ENCODE peak calls at places on chromosomes 4 and X, in six cellular contexts. W is transverse colon, L is suprapubic skin, A is H1, J is tibial nerve, G is ovary. K is an unnamed sample.

GRCh38 chrX:13827693-13828092 is 10.8 kb upstream of the GPM6B start:
- DNase-seq in W (no peak), L (no peak), A (no peak), J (no peak), G (no peak), K (no peak)

GRCh38 chrX:69285881-69286545 is 120.8 kb upstream of the PJA1 start:
- DNase-seq in W (peak), L (peak), A (no peak), J (peak), G (peak), K (peak)

GRCh38 chr4:155822572-155822971 is 43.5 kb downstream of the ASIC5 start:
- DNase-seq in W (no peak), L (no peak), A (no peak), J (no peak), G (no peak), K (no peak)

GRCh38 chrX:48966796-48967579 is 4.7 kb downstream of the KCND1 start:
- DNase-seq in W (no peak), L (no peak), A (no peak), J (no peak), G (no peak), K (no peak)

GRCh38 chrX:71103110-71103983 is 3.2 kb downstream of the CXorf65 start:
- DNase-seq in W (peak), L (no peak), A (peak), J (no peak), G (no peak), K (peak)

GRCh38 chr4:188025476-188025875 is 29.9 kb downstream of the ZFP42 start:
- DNase-seq in W (no peak), L (no peak), A (no peak), J (no peak), G (no peak), K (no peak)

GRCh38 chrX:123884809-123885408 is 25.1 kb downstream of the XIAP start:
- DNase-seq in W (no peak), L (no peak), A (no peak), J (no peak), G (no peak), K (no peak)

GRCh38 chr4:168773388-168774195 is 236.5 kb downstream of the CBR4 start:
- DNase-seq in W (peak), L (no peak), A (no peak), J (no peak), G (no peak), K (no peak)

GRCh38 chr4:8200302-8200975 is 1.3 kb downstream of the SH3TC1 start:
- DNase-seq in W (peak), L (no peak), A (no peak), J (no peak), G (no peak), K (peak)

GRCh38 chrX:154356596-154356995 is 17.8 kb downstream of the FLNA start:
- DNase-seq in W (no peak), L (no peak), A (no peak), J (no peak), G (no peak), K (no peak)

GRCh38 chrX:18931972-18932371 is 51.9 kb downstream of the PHKA2 start:
- DNase-seq in W (no peak), L (no peak), A (no peak), J (no peak), G (no peak), K (no peak)

GRCh38 chrX:51435101-51435500 is 61.3 kb downstream of the NUDT11 start:
- DNase-seq in W (no peak), L (no peak), A (no peak), J (no peak), G (no peak), K (no peak)

DNA sequence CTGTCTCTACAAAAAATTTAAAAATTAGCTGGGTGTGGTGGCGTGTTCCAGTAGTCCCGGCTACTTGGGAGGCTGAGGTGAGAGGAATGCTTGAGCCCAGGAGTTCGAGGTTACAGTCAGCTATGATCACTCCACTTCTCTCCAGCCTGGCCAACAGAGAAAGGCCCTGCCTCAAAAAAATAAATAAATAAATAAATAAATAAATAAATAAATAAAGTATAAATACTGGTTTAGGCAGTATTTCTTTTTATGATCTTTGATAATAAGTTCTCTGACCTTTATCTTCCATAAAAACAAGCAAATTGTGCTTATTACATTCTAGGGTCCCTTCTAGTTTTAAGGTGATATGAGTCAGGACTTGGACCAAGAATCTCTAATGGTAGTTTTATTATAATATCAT is 320.3 kb downstream of the PCDH19 start:
- DNase-seq in W (no peak), L (no peak), A (no peak), J (no peak), G (no peak), K (no peak)
- TF ChIP-seq CTCF in W (no peak), L (no peak), A (no peak), J (no peak), G (no peak), K (no peak)

GRCh38 chr4:156934259-156934635 is 37.4 kb downstream of the PDGFC start:
- DNase-seq in W (no peak), L (no peak), A (no peak), J (no peak), G (no peak), K (no peak)

GRCh38 chr4:156933633-156934258 is 37.9 kb downstream of the PDGFC start:
- DNase-seq in W (no peak), L (no peak), A (no peak), J (no peak), G (no peak), K (no peak)

GRCh38 chr4:156929706-156930105 is 41.9 kb downstream of the PDGFC start:
- DNase-seq in W (no peak), L (no peak), A (no peak), J (no peak), G (no peak), K (no peak)

GRCh38 chr4:156931267-156931666 is 40.3 kb downstream of the PDGFC start:
- DNase-seq in W (peak), L (no peak), A (no peak), J (no peak), G (no peak), K (no peak)
- TF ChIP-seq EP300 in W (no peak), L (no peak), A (no peak), J (peak), G (no peak), K (no peak)

DNA sequence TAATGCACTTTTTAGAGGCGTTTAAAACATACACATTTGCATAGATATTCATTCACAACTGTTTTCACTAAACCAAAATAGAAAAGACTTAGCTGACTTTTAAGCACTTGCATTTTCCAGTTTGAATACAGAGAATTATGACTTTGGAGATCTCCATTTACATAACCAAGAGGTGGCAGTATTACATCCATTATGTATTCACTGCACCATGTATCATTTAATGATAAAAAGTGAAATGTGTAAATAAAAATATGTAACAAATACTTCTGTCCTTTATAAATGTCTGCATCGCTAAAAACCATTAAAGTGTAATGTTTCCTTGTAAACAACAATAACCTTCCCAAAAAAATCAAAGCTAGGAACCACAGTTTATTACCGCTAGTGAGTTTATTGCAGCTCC is 413.2 kb downstream of the FGF13 start:
- DNase-seq in W (no peak), L (no peak), A (no peak), J (no peak), G (no peak), K (no peak)
- TF ChIP-seq CTCF in W (no peak), L (no peak), A (no peak), J (no peak), G (no peak), K (no peak)

DNA sequence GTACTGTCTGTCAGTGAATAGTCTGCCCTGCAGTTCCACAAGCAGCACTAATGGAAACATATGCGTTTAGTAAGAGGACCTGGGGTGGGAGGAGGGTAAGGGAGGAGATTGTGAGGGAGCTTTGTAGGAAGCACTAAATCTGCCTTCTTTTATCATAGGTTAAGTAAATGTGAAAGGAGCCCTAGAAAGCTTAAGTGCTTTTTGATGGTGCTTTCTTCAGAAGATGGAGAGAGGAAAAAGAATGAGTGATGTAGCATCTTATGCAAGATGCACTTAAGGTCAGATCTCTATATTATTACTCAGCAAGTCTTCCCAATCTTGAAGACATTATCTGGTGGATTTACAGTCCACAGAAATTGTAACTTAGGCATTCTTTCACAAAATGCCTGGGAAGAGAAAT is 322.7 kb downstream of the PDHA2 start:
- DNase-seq in W (no peak), L (no peak), A (no peak), J (no peak), G (no peak), K (no peak)
- TF ChIP-seq EP300 in W (no peak), L (no peak), A (no peak), J (no peak), G (no peak), K (no peak)

DNA sequence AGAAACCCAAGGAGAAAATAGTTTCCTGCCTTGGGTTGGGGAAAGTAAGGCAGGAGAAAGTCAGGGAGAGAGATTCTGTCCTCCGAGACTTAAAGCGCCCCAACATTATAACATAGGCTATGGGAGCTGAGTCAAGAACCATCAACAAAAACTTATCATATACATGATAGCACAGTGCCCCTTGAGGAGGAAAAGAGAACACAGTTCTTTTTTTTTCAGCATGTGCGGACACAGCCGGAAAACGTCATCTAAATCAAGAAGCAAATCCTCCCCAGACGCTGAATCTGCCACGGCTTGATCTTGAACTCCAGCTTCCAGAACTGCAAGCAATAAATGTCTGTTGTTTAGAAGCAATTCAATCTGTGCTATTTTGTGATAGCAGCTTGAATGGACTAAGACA is 549.6 kb upstream of the PRKX start:
- DNase-seq in W (no peak), L (no peak), A (no peak), J (no peak), G (no peak), K (no peak)
- TF ChIP-seq CTCF in W (no peak), L (no peak), A (no peak), J (no peak), G (no peak), K (no peak)

DNA sequence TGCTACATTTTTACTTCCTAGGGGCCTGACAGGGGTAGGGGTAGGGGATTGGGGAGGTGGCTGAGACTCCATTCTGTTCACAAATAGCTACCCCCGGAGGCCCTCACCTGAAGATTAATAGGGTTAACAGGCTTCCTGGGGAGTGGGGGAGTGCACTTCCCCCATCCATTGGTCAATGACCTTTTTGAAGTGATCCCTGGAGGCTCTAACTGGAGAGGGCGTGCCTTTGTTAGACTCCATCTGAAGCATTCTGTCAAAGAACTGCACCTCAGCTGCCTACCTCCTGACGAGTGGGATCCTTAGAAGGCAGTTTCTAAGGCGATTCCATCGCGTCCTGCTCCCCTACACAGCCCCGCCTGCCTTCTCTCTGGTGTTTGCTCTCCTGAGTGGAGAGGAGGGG is 10.0 kb upstream of the MTM1 start:
- DNase-seq in W (no peak), L (no peak), A (no peak), J (no peak), G (no peak), K (no peak)
- TF ChIP-seq EP300 in W (no peak), L (no peak), A (no peak), J (no peak), G (no peak), K (no peak)

GRCh38 chr4:13887010-13887409 is 259.5 kb upstream of the BOD1L1 start:
- DNase-seq in W (no peak), L (no peak), A (no peak), J (no peak), G (no peak), K (no peak)

GRCh38 chr4:13876940-13877339 is 249.4 kb upstream of the BOD1L1 start:
- DNase-seq in W (no peak), L (no peak), A (no peak), J (no peak), G (no peak), K (no peak)

GRCh38 chr4:13876151-13876550 is 248.6 kb upstream of the BOD1L1 start:
- DNase-seq in W (no peak), L (no peak), A (no peak), J (no peak), G (no peak), K (no peak)

GRCh38 chr4:13881880-13882279 is 254.4 kb upstream of the BOD1L1 start:
- DNase-seq in W (no peak), L (no peak), A (no peak), J (no peak), G (no peak), K (no peak)
- TF ChIP-seq CTCF in W (no peak), L (no peak), A (no peak), J (no peak), G (no peak), K (no peak)

DNA sequence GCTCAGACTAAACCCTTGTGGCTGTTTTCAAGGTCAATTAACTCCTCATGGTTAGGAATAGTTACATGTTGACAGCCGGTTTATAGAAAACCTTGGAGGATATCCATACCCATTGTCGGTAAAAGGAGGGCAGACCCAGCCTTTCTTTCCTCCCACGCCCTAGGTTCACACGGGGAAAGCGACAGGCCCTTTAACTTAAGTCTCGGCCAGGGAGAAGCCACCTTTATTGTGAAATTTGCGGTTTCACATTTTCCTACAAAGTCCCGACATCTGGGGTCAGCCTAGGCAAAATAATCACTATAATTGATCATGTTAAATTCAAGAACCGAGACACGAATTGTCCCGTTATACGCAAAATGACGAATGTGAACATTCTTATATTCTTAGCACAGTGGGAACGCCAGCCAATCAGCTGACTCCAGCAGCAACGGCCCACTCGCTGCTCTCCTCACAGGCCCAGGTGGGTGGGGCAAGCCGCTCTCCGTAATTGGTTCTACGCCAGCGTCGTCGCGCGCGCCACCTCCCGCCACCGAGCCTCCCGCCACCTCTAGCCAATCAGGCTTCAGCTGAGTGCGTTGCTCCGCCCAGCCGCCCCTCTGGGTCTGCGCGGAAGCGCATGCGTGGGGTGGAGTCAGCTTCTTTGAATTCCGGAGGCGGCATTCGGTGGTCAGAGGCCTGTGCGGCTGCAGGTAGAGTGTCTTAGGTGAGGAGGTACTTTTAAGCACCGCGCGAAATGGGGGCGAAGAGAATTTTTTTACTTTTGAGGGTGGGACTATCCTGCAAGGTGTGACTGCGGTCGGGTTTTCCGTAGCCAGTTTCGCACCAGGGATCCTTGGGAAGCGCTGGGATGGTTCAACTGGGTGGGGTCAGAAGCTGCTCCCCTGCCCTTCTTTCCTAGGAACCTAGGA is at the start of gene CENPI:
- DNase-seq in W (peak), L (peak), A (peak), J (peak), G (peak), K (peak)
- TF ChIP-seq EP300 in W (no peak), L (no peak), A (no peak), J (peak), G (no peak), K (no peak)

GRCh38 chrX:138849521-138849920 is 138.0 kb upstream of the FGF13 start:
- DNase-seq in W (no peak), L (no peak), A (no peak), J (no peak), G (no peak), K (no peak)

GRCh38 chrX:138845791-138846190 is 134.3 kb upstream of the FGF13 start:
- DNase-seq in W (no peak), L (no peak), A (no peak), J (no peak), G (no peak), K (no peak)

GRCh38 chrX:138847930-138848329 is 136.4 kb upstream of the FGF13 start:
- DNase-seq in W (no peak), L (no peak), A (no peak), J (no peak), G (no peak), K (no peak)
- TF ChIP-seq CTCF in W (no peak), L (no peak), A (no peak), J (no peak), G (no peak), K (no peak)

K was measured in stomach.